ENCODE peak calls at places on chromosome 7, in five cellular contexts. One of them, this sample, is unnamed.

GRCh38 chr7:120944826-120945562 is 5.6 kb upstream of the ING3 start:
- DNase-seq in CD4-positive, alpha-beta T cell: no peak
- DNase-seq in astrocyte of the spinal cord: no peak
- DNase-seq in cardiac fibroblast: no peak
- DNase-seq in endothelial cell: no peak
- DNase-seq in this sample: no peak

GRCh38 chr7:94420321-94420720 is 25.6 kb downstream of the COL1A2 start:
- DNase-seq in CD4-positive, alpha-beta T cell: no peak
- DNase-seq in astrocyte of the spinal cord: peak
- DNase-seq in cardiac fibroblast: peak
- DNase-seq in endothelial cell: no peak
- DNase-seq in this sample: no peak

GRCh38 chr7:87003872-87004798 is 55.3 kb downstream of the ELAPOR2 start:
- DNase-seq in CD4-positive, alpha-beta T cell: no peak
- DNase-seq in astrocyte of the spinal cord: no peak
- DNase-seq in cardiac fibroblast: no peak
- DNase-seq in endothelial cell: no peak
- DNase-seq in this sample: no peak

GRCh38 chr7:124072603-124073324 is 39.9 kb upstream of the TMEM229A start:
- DNase-seq in CD4-positive, alpha-beta T cell: no peak
- DNase-seq in astrocyte of the spinal cord: peak
- DNase-seq in cardiac fibroblast: peak
- DNase-seq in endothelial cell: no peak
- DNase-seq in this sample: no peak

GRCh38 chr7:44431091-44431608 is 59.3 kb downstream of the NUDCD3 start:
- DNase-seq in CD4-positive, alpha-beta T cell: peak
- DNase-seq in astrocyte of the spinal cord: no peak
- DNase-seq in cardiac fibroblast: no peak
- DNase-seq in endothelial cell: peak
- DNase-seq in this sample: no peak

GRCh38 chr7:148299335-148299734 is 291.2 kb upstream of the C7orf33 start:
- DNase-seq in CD4-positive, alpha-beta T cell: no peak
- DNase-seq in astrocyte of the spinal cord: no peak
- DNase-seq in cardiac fibroblast: no peak
- DNase-seq in endothelial cell: no peak
- DNase-seq in this sample: no peak

GRCh38 chr7:16353226-16353625 is 68.1 kb downstream of the CRPPA start:
- DNase-seq in CD4-positive, alpha-beta T cell: no peak
- DNase-seq in astrocyte of the spinal cord: no peak
- DNase-seq in cardiac fibroblast: no peak
- DNase-seq in endothelial cell: no peak
- DNase-seq in this sample: no peak

GRCh38 chr7:98323597-98324322 is 42.3 kb downstream of the BRI3 start:
- DNase-seq in CD4-positive, alpha-beta T cell: no peak
- DNase-seq in astrocyte of the spinal cord: peak
- DNase-seq in cardiac fibroblast: peak
- DNase-seq in endothelial cell: no peak
- DNase-seq in this sample: no peak

GRCh38 chr7:29327455-29327854 is 132.9 kb downstream of the CHN2 start:
- DNase-seq in CD4-positive, alpha-beta T cell: no peak
- DNase-seq in astrocyte of the spinal cord: no peak
- DNase-seq in cardiac fibroblast: no peak
- DNase-seq in endothelial cell: no peak
- DNase-seq in this sample: no peak

GRCh38 chr7:139731802-139732470 is 45.9 kb downstream of the HIPK2 start:
- DNase-seq in CD4-positive, alpha-beta T cell: no peak
- DNase-seq in astrocyte of the spinal cord: peak
- DNase-seq in cardiac fibroblast: peak
- DNase-seq in endothelial cell: no peak
- DNase-seq in this sample: no peak

GRCh38 chr7:129257168-129257567 is 32.3 kb downstream of the AHCYL2 start:
- DNase-seq in CD4-positive, alpha-beta T cell: no peak
- DNase-seq in astrocyte of the spinal cord: no peak
- DNase-seq in cardiac fibroblast: no peak
- DNase-seq in endothelial cell: no peak
- DNase-seq in this sample: no peak

GRCh38 chr7:130960208-130960988 is 226.4 kb upstream of the KLF14 start:
- DNase-seq in CD4-positive, alpha-beta T cell: no peak
- DNase-seq in astrocyte of the spinal cord: peak
- DNase-seq in cardiac fibroblast: peak
- DNase-seq in endothelial cell: no peak
- DNase-seq in this sample: no peak
- TF ChIP-seq CTCF in CD4-positive, alpha-beta T cell: no peak
- TF ChIP-seq CTCF in astrocyte of the spinal cord: no peak
- TF ChIP-seq CTCF in cardiac fibroblast: no peak
- TF ChIP-seq CTCF in endothelial cell: no peak
- TF ChIP-seq CTCF in this sample: no peak

GRCh38 chr7:135233570-135233969 is at the start of gene STRA8:
- DNase-seq in CD4-positive, alpha-beta T cell: no peak
- DNase-seq in astrocyte of the spinal cord: no peak
- DNase-seq in cardiac fibroblast: no peak
- DNase-seq in endothelial cell: no peak
- DNase-seq in this sample: no peak

GRCh38 chr7:135231686-135232085 is 2.0 kb upstream of the STRA8 start:
- DNase-seq in CD4-positive, alpha-beta T cell: no peak
- DNase-seq in astrocyte of the spinal cord: no peak
- DNase-seq in cardiac fibroblast: no peak
- DNase-seq in endothelial cell: no peak
- DNase-seq in this sample: no peak

GRCh38 chr7:135234727-135235126 is 1.1 kb downstream of the STRA8 start:
- DNase-seq in CD4-positive, alpha-beta T cell: no peak
- DNase-seq in astrocyte of the spinal cord: no peak
- DNase-seq in cardiac fibroblast: no peak
- DNase-seq in endothelial cell: no peak
- DNase-seq in this sample: no peak

GRCh38 chr7:135232087-135232486 is 1.6 kb upstream of the STRA8 start:
- DNase-seq in CD4-positive, alpha-beta T cell: no peak
- DNase-seq in astrocyte of the spinal cord: no peak
- DNase-seq in cardiac fibroblast: no peak
- DNase-seq in endothelial cell: no peak
- DNase-seq in this sample: no peak

DNA sequence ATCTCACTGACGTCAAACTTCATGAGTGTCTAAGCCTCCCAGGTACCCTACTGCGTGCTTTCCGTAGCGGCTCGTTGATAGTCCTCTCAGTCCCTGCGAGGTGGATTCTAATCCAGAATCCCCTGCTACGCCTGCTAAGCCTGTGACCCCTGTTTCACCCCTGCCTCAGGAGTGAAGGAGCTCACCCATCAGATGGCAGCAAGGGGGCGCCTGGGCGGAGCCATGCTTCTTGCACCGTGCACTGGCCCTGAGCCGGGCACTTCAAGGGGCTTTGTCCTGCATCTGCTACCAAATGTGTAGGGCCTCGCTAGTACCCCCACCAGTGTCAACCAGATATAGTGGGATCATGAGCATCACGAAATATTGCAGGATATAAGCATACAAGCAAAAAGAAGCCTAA is 918 bp upstream of the STRA8 start:
- DNase-seq in CD4-positive, alpha-beta T cell: no peak
- DNase-seq in astrocyte of the spinal cord: no peak
- DNase-seq in cardiac fibroblast: no peak
- DNase-seq in endothelial cell: no peak
- DNase-seq in this sample: no peak
- TF ChIP-seq CTCF in CD4-positive, alpha-beta T cell: no peak
- TF ChIP-seq CTCF in astrocyte of the spinal cord: no peak
- TF ChIP-seq CTCF in cardiac fibroblast: peak
- TF ChIP-seq CTCF in endothelial cell: no peak
- TF ChIP-seq CTCF in this sample: no peak

DNA sequence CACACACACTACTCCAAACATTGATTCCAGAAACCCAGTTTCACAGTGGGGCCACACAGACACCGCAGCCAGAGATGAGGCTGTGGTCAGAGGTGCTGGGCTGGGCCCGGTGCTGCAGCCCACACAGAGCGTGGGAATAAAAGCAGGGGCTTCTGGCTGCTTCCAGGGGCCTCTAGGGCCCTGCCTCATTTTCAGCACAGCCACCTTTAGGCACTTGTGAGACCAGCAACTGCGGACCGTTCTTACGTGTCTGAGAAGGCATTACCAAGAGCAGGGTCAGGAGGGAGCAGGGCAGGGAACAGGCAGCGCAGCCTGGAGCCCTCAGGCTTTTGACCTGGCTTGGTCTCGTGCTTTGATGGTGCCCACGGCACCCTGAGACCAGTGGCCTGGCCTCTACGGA is 270.4 kb downstream of the DNAJB6 start:
- DNase-seq in CD4-positive, alpha-beta T cell: no peak
- DNase-seq in astrocyte of the spinal cord: no peak
- DNase-seq in cardiac fibroblast: no peak
- DNase-seq in endothelial cell: no peak
- DNase-seq in this sample: no peak
- TF ChIP-seq CTCF in CD4-positive, alpha-beta T cell: no peak
- TF ChIP-seq CTCF in astrocyte of the spinal cord: no peak
- TF ChIP-seq CTCF in cardiac fibroblast: no peak
- TF ChIP-seq CTCF in endothelial cell: no peak
- TF ChIP-seq CTCF in this sample: no peak

GRCh38 chr7:2603388-2603965 is 28.3 kb upstream of the TTYH3 start:
- DNase-seq in CD4-positive, alpha-beta T cell: no peak
- DNase-seq in astrocyte of the spinal cord: no peak
- DNase-seq in cardiac fibroblast: no peak
- DNase-seq in endothelial cell: no peak
- DNase-seq in this sample: no peak

GRCh38 chr7:2606539-2606936 is 25.2 kb upstream of the TTYH3 start:
- DNase-seq in CD4-positive, alpha-beta T cell: no peak
- DNase-seq in astrocyte of the spinal cord: no peak
- DNase-seq in cardiac fibroblast: no peak
- DNase-seq in endothelial cell: no peak
- DNase-seq in this sample: no peak

GRCh38 chr7:2605608-2606538 is 25.9 kb upstream of the TTYH3 start:
- DNase-seq in CD4-positive, alpha-beta T cell: no peak
- DNase-seq in astrocyte of the spinal cord: no peak
- DNase-seq in cardiac fibroblast: no peak
- DNase-seq in endothelial cell: no peak
- DNase-seq in this sample: no peak

GRCh38 chr7:2602736-2603387 is 28.9 kb upstream of the TTYH3 start:
- DNase-seq in CD4-positive, alpha-beta T cell: no peak
- DNase-seq in astrocyte of the spinal cord: no peak
- DNase-seq in cardiac fibroblast: no peak
- DNase-seq in endothelial cell: no peak
- DNase-seq in this sample: no peak

GRCh38 chr7:2604608-2605174 is 27.1 kb upstream of the TTYH3 start:
- DNase-seq in CD4-positive, alpha-beta T cell: no peak
- DNase-seq in astrocyte of the spinal cord: no peak
- DNase-seq in cardiac fibroblast: no peak
- DNase-seq in endothelial cell: no peak
- DNase-seq in this sample: no peak
- TF ChIP-seq CTCF in CD4-positive, alpha-beta T cell: no peak
- TF ChIP-seq CTCF in astrocyte of the spinal cord: no peak
- TF ChIP-seq CTCF in cardiac fibroblast: no peak
- TF ChIP-seq CTCF in endothelial cell: no peak
- TF ChIP-seq CTCF in this sample: no peak

DNA sequence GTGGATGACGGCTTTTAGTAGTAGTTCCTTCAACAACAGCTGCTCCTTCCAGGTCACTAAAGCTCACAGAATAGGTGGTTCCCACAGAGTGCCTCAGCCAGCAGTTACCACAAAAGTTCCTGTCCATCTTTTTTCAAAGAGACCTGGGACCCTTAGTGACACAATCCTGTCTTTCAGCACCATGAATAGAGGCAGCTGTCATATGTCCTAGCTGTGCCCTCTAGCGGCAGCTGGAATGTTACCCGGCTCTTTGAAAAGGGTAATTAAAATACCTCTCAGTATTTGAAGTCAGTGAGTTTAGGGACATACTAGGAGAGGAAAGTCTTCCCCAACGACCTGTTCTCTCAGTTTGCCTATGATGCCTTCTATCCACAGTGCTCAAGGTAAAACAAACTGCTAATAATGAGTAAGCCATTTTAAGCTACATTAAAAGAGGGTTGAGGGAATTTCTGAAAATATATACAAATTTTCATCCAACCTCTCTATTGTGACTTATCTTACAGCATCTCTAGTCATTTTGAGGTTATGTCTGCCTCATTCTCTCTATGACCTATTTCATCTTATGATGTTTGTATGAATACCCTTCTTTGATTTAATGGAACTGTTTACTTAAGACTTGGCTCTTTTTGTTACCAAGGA is 290.8 kb downstream of the NXPH1 start:
- DNase-seq in CD4-positive, alpha-beta T cell: no peak
- DNase-seq in astrocyte of the spinal cord: no peak
- DNase-seq in cardiac fibroblast: peak
- DNase-seq in endothelial cell: peak
- DNase-seq in this sample: peak
- TF ChIP-seq CTCF in CD4-positive, alpha-beta T cell: no peak
- TF ChIP-seq CTCF in astrocyte of the spinal cord: peak
- TF ChIP-seq CTCF in cardiac fibroblast: peak
- TF ChIP-seq CTCF in endothelial cell: peak
- TF ChIP-seq CTCF in this sample: peak

GRCh38 chr7:50119815-50120637 is 27.0 kb upstream of the ZPBP start:
- DNase-seq in CD4-positive, alpha-beta T cell: peak
- DNase-seq in astrocyte of the spinal cord: no peak
- DNase-seq in cardiac fibroblast: no peak
- DNase-seq in endothelial cell: peak
- DNase-seq in this sample: no peak
- TF ChIP-seq CTCF in CD4-positive, alpha-beta T cell: no peak
- TF ChIP-seq CTCF in astrocyte of the spinal cord: no peak
- TF ChIP-seq CTCF in cardiac fibroblast: no peak
- TF ChIP-seq CTCF in endothelial cell: peak
- TF ChIP-seq CTCF in this sample: no peak

GRCh38 chr7:110870926-110871325 is 220.0 kb upstream of the LRRN3 start:
- DNase-seq in CD4-positive, alpha-beta T cell: no peak
- DNase-seq in astrocyte of the spinal cord: no peak
- DNase-seq in cardiac fibroblast: no peak
- DNase-seq in endothelial cell: no peak
- DNase-seq in this sample: no peak
- TF ChIP-seq CTCF in CD4-positive, alpha-beta T cell: no peak
- TF ChIP-seq CTCF in astrocyte of the spinal cord: no peak
- TF ChIP-seq CTCF in cardiac fibroblast: no peak
- TF ChIP-seq CTCF in endothelial cell: no peak
- TF ChIP-seq CTCF in this sample: no peak

GRCh38 chr7:127252736-127253288 is at the start of gene GRM8:
- DNase-seq in CD4-positive, alpha-beta T cell: no peak
- DNase-seq in astrocyte of the spinal cord: peak
- DNase-seq in cardiac fibroblast: peak
- DNase-seq in endothelial cell: peak
- DNase-seq in this sample: peak

GRCh38 chr7:127253289-127254162 is 785 bp upstream of the GRM8 start:
- DNase-seq in CD4-positive, alpha-beta T cell: peak
- DNase-seq in astrocyte of the spinal cord: peak
- DNase-seq in cardiac fibroblast: peak
- DNase-seq in endothelial cell: peak
- DNase-seq in this sample: peak

GRCh38 chr7:127251458-127252379 is 1.0 kb downstream of the GRM8 start:
- DNase-seq in CD4-positive, alpha-beta T cell: peak
- DNase-seq in astrocyte of the spinal cord: no peak
- DNase-seq in cardiac fibroblast: no peak
- DNase-seq in endothelial cell: peak
- DNase-seq in this sample: no peak

GRCh38 chr7:127251048-127251451 is 1.7 kb downstream of the GRM8 start:
- DNase-seq in CD4-positive, alpha-beta T cell: no peak
- DNase-seq in astrocyte of the spinal cord: no peak
- DNase-seq in cardiac fibroblast: no peak
- DNase-seq in endothelial cell: peak
- DNase-seq in this sample: no peak

DNA sequence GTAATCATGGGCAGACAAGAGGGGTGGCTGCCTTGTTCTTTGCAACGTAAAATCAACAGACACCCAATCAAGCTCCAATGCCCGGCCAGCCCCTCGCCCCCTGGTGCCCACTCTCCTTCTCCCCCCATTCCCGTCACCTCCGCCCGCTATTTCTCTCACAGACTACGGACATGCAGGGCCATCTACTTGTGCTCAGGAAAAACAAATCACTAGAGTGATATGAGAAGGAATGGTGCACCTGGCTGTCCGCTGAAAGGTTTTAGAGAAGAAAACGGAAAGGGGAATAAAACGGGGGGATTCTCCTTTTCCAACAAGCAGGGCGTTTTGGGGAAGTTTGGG is 392 bp downstream of the GRM8 start:
- DNase-seq in CD4-positive, alpha-beta T cell: no peak
- DNase-seq in astrocyte of the spinal cord: no peak
- DNase-seq in cardiac fibroblast: no peak
- DNase-seq in endothelial cell: peak
- DNase-seq in this sample: no peak
- TF ChIP-seq CTCF in CD4-positive, alpha-beta T cell: no peak
- TF ChIP-seq CTCF in astrocyte of the spinal cord: no peak
- TF ChIP-seq CTCF in cardiac fibroblast: no peak
- TF ChIP-seq CTCF in endothelial cell: no peak
- TF ChIP-seq CTCF in this sample: no peak